ENCODE peak calls at places on chromosomes 16 and 17, in five cellular contexts. S is breast epithelium, P is D721Med, O is GM13977, I is neural crest cell. X is an unnamed sample.

GRCh38 chr17:78379134-78379497 is 667 bp downstream of the PGS1 start:
- DNase-seq in S (no peak), P (no peak), O (no peak), I (no peak), X (no peak)

GRCh38 chr17:76446449-76447231 is 6.3 kb downstream of the UBE2O start:
- DNase-seq in S (no peak), P (no peak), O (no peak), I (no peak), X (no peak)

GRCh38 chr17:14228903-14229302 is 7.8 kb downstream of the CDRT15 start:
- DNase-seq in S (no peak), P (no peak), O (no peak), I (no peak), X (no peak)

GRCh38 chr17:72005332-72006163 is 115.3 kb upstream of the SOX9 start:
- DNase-seq in S (no peak), P (no peak), O (no peak), I (no peak), X (no peak)

GRCh38 chr16:685967-686366 is 1.8 kb upstream of the JMJD8 start:
- DNase-seq in S (no peak), P (no peak), O (no peak), I (peak; percentile 50), X (no peak)

GRCh38 chr16:21224800-21225199 is 8.7 kb upstream of the ANKS4B start:
- DNase-seq in S (no peak), P (no peak), O (no peak), I (no peak), X (no peak)

GRCh38 chr16:703406-703805 is 2.2 kb downstream of the FBXL16 start:
- DNase-seq in S (no peak), P (no peak), O (no peak), I (no peak), X (no peak)

GRCh38 chr17:78257810-78258322 is 26.4 kb downstream of the TMEM235 start:
- DNase-seq in S (no peak), P (no peak), O (peak; percentile 64), I (no peak), X (peak; percentile 77)

GRCh38 chr17:17401271-17401781 is 75.5 kb upstream of the MED9 start:
- DNase-seq in S (no peak), P (no peak), O (no peak), I (no peak), X (no peak)

GRCh38 chr17:61825448-61826137 is 37.7 kb downstream of the BRIP1 start:
- DNase-seq in S (no peak), P (no peak), O (no peak), I (no peak), X (no peak)

GRCh38 chr17:50607522-50607921 is 27.2 kb upstream of the ABCC3 start:
- DNase-seq in S (no peak), P (no peak), O (no peak), I (no peak), X (no peak)

GRCh38 chr17:17900615-17901520 is 64.1 kb upstream of the SREBF1 start:
- DNase-seq in S (peak; percentile 72), P (no peak), O (no peak), I (no peak), X (no peak)

GRCh38 chr17:19747829-19748806 is at the start of gene ALDH3A1:
- DNase-seq in S (no peak), P (no peak), O (no peak), I (no peak), X (no peak)

GRCh38 chr16:1770328-1771071 is 843 bp downstream of the NME3 start:
- DNase-seq in S (peak; percentile 67), P (no peak), O (peak; percentile 86), I (no peak), X (peak; percentile 81)

GRCh38 chr17:7716299-7716886 is 1.2 kb upstream of the DNAH2 start:
- DNase-seq in S (no peak), P (no peak), O (no peak), I (no peak), X (no peak)
- TF ChIP-seq CTCF in S (no peak), P (no peak), O (no peak), I (no peak), X (no peak)

GRCh38 chr17:44773140-44773539 is 14.4 kb downstream of the ADAM11 start:
- DNase-seq in S (no peak), P (no peak), O (no peak), I (no peak), X (no peak)

GRCh38 chr17:44769647-44770084 is 10.9 kb downstream of the ADAM11 start:
- DNase-seq in S (no peak), P (no peak), O (no peak), I (no peak), X (no peak)

GRCh38 chr17:44774271-44775135 is 15.7 kb downstream of the ADAM11 start:
- DNase-seq in S (peak; percentile 89), P (peak; percentile 97), O (peak; percentile 93), I (peak; percentile 99), X (peak; percentile 95)

GRCh38 chr17:44770526-44770925 is 11.7 kb downstream of the ADAM11 start:
- DNase-seq in S (no peak), P (no peak), O (no peak), I (no peak), X (no peak)

DNA sequence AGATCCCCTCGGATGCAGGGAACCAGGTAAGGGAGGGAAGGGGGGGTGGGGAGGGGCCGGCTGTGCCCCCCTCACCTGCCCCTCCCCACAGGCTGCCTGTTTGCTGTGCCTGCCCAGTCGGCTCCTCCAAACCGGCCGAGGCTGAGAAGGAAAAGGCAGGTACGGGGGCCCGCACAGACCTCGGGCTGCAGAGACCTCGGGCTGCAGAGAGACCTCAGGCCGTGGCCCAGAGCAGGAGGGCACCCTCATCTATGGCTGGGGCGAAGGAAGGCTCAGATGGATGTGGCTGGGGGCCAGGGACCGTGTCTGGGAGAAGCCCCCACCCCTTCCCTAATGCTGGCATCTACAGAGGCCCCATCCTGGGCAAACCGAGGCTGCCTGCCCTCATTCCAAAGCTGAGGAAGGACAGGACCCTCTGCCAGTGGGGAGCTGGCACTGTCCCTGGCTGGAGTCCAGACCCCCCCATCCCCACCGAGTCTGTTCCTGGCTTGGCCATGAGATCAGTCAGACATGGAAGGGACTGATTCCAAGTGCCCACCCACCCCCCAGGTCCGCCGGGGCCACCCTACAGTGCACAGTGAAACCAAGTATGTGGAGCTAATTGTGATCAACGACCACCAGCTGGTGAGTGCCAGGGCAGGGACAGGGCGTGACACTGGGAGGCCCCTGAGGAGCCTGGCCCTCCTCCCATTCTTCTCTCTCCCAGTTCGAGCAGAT is 13.7 kb downstream of the ADAM11 start:
- DNase-seq in S (no peak), P (no peak), O (no peak), I (no peak), X (no peak)
- TF ChIP-seq CTCF in S (no peak), P (no peak), O (no peak), I (no peak), X (no peak)

DNA sequence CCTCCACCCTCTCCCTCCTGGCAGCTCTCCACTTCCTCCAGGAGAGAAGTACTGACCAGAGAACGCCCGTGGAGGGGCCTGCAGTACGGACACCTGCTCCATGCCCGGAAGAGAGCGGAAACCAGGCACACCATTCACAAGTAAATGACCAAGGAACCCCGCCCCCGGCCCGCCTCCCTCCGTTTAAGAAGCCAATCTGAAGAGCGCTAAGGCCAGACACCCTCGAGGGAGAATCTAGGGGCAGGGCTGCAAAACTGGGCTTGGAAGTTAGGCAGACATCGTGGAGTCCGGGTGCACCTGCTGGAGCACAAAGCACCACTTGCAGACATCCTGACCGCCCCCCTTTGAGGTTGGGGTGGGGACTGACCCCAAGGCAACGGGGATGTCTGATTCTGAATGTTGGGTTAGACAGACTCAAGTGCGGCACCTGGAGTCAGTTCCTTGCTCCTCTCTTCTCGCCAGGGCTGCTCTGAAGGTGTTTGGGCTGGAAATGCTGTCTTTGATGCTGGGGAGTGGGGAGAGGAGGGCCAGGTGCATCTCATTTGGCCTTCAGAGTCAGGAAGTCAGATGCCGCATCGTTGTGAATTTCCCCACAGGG is 964 bp upstream of the FAAP100 start:
- DNase-seq in S (peak; percentile 88), P (peak; percentile 89), O (peak; percentile 93), I (peak; percentile 40), X (peak; percentile 88)
- TF ChIP-seq CTCF in S (no peak), P (peak; percentile 8), O (peak; percentile 34), I (no peak), X (peak; percentile 10)

DNA sequence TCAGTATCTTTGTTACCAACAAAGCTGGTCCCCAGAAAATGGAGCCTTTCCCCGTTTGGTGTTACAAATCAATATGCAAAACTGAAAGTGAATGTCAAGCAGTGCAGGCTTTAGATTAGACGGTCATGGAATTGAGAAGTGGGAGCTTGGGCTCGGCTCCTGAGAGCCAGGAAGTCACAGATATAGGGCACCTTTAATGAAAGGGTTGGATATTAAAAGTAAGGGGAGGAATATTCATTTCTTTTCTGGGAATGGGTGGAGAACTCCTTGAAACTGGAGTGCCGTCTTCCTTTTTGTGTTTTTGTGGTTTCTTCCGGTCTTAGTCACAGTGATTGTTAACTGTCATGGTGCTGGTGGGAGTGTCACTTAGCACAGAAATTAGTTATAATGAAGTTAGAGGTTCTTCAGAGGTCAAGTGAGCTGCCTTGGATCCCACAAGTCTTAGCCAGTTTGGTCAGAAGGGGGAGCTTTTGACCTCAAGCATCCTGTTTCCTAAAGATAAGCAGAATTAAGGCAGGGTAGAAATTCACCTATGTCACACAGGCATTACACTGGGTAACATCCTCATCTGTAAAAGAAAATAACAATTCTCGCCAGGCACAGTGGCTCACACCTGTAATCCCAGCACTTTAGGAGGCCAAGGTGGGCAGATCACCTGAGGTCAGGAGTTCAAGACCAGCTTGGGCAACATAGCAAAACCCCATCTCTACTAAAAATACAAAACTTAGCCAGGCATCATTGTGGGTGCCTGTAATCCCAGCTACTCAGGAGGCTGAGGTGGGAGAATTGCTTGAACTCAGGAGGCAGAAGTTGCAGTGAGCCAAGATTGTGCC is 9.6 kb upstream of the EIF1 start:
- DNase-seq in S (no peak), P (no peak), O (peak; percentile 36), I (no peak), X (no peak)
- TF ChIP-seq CTCF in S (no peak), P (peak; percentile 11), O (peak; percentile 56), I (no peak), X (no peak)

DNA sequence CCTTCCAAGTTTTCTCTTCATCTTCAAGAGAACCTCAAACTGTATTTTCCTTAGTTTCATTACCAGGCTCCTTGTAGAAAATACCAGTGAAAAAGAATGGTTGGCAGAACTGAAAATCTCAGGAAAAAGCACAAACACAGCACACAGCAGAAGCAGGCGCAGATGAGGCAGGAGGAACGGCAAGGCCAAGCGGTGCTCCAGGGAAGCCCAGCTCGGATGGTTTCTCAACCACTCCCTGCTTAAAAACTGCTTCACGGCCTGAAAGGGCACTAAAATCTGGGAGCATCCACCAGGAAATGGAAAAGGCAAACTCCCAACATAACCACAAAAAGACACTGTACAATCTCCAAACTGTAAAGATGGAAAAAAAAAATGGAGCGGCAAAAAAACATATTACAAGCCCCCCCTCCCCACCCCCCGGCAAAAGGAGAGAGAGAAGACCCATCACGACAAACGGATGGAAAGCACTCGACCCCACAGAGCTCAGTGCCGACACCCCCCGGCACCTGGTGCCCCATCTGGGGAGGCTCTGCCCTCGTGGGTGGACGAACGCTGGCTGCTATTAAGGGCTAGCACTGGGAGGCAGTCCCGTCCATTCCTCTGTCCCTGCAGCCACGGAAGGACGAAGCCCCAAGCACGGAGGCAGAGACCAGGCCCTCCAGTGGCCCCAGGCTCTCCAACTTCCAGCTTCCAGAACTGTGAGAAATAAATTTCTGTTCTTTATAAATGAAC is 127.5 kb downstream of the ZNF778 start:
- DNase-seq in S (no peak), P (no peak), O (no peak), I (no peak), X (no peak)
- TF ChIP-seq CTCF in S (no peak), P (no peak), O (no peak), I (no peak), X (no peak)

GRCh38 chr17:57519199-57519598 is 225.9 kb downstream of the CCDC182 start:
- DNase-seq in S (no peak), P (no peak), O (no peak), I (no peak), X (no peak)
- TF ChIP-seq CTCF in S (no peak), P (no peak), O (no peak), I (no peak), X (no peak)

X was measured in GM13976.